ENCODE peak calls at places on chromosomes 7 and 10, in five cellular contexts. N is lower lobe of right lung; V is left lung; M is CD8-positive, alpha-beta memory T cell; K is mesendoderm. O is an unnamed sample.
A peak's percentile ranks its signal among the peaks of the same experiment; 100 is the strongest.

GRCh38 chr7:73622909-73623797 is 1.2 kb downstream of the MLXIPL start:
- DNase-seq in K (peak; percentile 79), M (no peak), V (no peak), N (peak; percentile 55), O (no peak)

GRCh38 chr10:28467615-28468014 is 65.3 kb upstream of the WAC start:
- DNase-seq in M (no peak), V (no peak), N (no peak), K (no peak), O (no peak)

GRCh38 chr7:13291010-13291409 is 603.6 kb downstream of the ARL4A start:
- DNase-seq in V (no peak), K (no peak), N (no peak), M (no peak), O (no peak)

GRCh38 chr7:117816727-117817126 is 56.5 kb downstream of the CTTNBP2 start:
- DNase-seq in K (no peak), M (no peak), V (no peak), N (no peak), O (no peak)

GRCh38 chr7:451255-452229 is 68.1 kb downstream of the PDGFA start:
- DNase-seq in K (peak; percentile 50), N (peak; percentile 29), V (peak; percentile 43), M (no peak), O (no peak)

GRCh38 chr10:87054373-87055295 is 34.5 kb downstream of the FAM25A start:
- DNase-seq in N (no peak), V (no peak), K (peak; percentile 96), M (no peak), O (no peak)

GRCh38 chr7:119256001-119256400 is 1017.0 kb upstream of the KCND2 start:
- DNase-seq in M (no peak), V (no peak), K (no peak), N (no peak), O (no peak)

GRCh38 chr10:30059209-30060107 is at the start of gene JCAD:
- DNase-seq in V (peak; percentile 95), N (peak; percentile 80), M (peak; percentile 24), K (peak; percentile 48), O (no peak)

GRCh38 chr10:92552310-92552709 is 21.6 kb downstream of the IDE start:
- DNase-seq in M (no peak), N (no peak), V (no peak), K (no peak), O (no peak)

GRCh38 chr10:129678186-129678585 is 211.1 kb downstream of the MGMT start:
- DNase-seq in M (no peak), K (no peak), N (no peak), V (no peak), O (no peak)

GRCh38 chr7:130118294-130118693 is 48.0 kb downstream of the KLHDC10 start:
- DNase-seq in K (no peak), M (no peak), N (no peak), V (no peak), O (no peak)

GRCh38 chr10:91798736-91799579 is 732 bp downstream of the TNKS2 start:
- DNase-seq in V (no peak), N (peak; percentile 68), K (peak; percentile 71), M (no peak), O (no peak)

GRCh38 chr10:44706745-44707144 is 204.4 kb upstream of the TMEM72 start:
- DNase-seq in M (no peak), K (no peak), V (no peak), N (no peak), O (no peak)

GRCh38 chr7:43582503-43583423 is at the start of gene STK17A:
- DNase-seq in V (peak; percentile 99), K (peak; percentile 95), N (peak; percentile 95), M (peak; percentile 95), O (peak; percentile 67)

GRCh38 chr7:43575506-43575905 is 7.4 kb upstream of the STK17A start:
- DNase-seq in K (no peak), V (no peak), N (no peak), M (no peak), O (no peak)

GRCh38 chr7:43572516-43573049 is 10.3 kb upstream of the STK17A start:
- DNase-seq in M (no peak), K (peak; percentile 20), V (no peak), N (no peak), O (no peak)

DNA sequence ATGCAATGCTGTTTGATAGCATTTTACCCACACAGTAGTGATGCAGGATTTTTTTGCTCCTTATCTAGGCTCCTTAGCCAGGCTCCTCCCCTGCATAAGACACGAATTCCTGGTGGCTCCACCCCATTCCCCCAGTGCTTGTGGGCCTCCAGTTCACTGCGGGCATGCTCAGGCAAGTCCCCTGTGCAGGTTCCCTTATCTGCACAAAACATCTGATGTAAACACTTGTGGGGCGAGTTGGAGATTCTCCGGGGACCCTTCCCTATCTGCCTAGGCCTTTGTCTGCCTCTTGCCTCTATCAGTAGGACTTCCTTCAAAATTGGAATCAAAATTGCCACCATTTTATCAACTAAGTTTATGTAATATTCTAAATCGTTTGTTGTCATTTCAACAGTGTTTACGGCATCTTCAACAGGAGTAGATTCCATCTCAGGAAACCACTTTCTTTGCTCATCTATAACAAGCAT is 5.4 kb upstream of the STK17A start:
- DNase-seq in V (no peak), N (no peak), K (peak; percentile 69), M (no peak), O (no peak)
- H3K4me1 ChIP-seq in V (peaks cover 8% of the 10 kb centered on the region), N (peaks cover 3% of the 10 kb centered on the region), K (no peaks in the 10 kb centered on the region), M (peaks cover 4% of the 10 kb centered on the region), O (peaks cover 9% of the 10 kb centered on the region)

GRCh38 chr10:53702489-53702888 is 929.9 kb upstream of the MBL2 start:
- DNase-seq in N (no peak), K (no peak), M (no peak), V (no peak), O (no peak)
- H3K27ac ChIP-seq in N (no peak overlapping the region), K (no peak overlapping the region), M (no peak overlapping the region), V (no peak overlapping the region), O (no peak overlapping the region)

GRCh38 chr10:1412531-1413189 is 324.7 kb downstream of the ADARB2 start:
- DNase-seq in M (no peak), V (no peak), K (no peak), N (no peak), O (no peak)
- H3K4me1 ChIP-seq in M (no peaks in the 10 kb centered on the region), V (no peaks in the 10 kb centered on the region), K (no peaks in the 10 kb centered on the region), N (no peaks in the 10 kb centered on the region), O (no peaks in the 10 kb centered on the region)

GRCh38 chr7:43612128-43612527 is 29.2 kb downstream of the STK17A start:
- DNase-seq in N (no peak), V (no peak), K (no peak), M (no peak), O (no peak)

GRCh38 chr7:43604251-43604650 is 21.3 kb downstream of the STK17A start:
- DNase-seq in V (no peak), M (no peak), N (no peak), K (no peak), O (no peak)

GRCh38 chr7:43612599-43613589 is 30.0 kb downstream of the STK17A start:
- DNase-seq in K (no peak), N (no peak), V (no peak), M (no peak), O (no peak)

DNA sequence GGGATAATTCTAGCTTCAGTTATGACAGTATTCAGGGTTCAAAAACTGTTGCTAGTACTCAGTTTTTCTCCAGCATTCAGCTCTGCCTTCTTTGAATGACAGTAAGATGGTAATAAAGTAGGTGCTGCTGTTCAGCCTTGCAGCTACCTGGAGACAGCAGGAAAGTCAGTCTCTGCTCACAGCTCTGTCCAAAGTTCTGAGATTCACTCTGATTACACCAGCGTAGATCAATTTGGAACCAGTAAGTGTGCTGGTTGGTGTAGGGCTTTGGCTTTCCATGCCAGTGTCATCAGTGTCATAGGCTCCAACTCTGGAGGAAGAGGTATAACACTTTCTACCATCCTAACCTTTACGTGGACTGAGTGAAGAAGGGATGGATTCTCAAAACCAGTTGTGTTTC is 26.2 kb downstream of the STK17A start:
- DNase-seq in V (no peak), M (no peak), K (no peak), N (no peak), O (no peak)
- H3K27ac ChIP-seq in V (no peak overlapping the region), M (no peak overlapping the region), K (no peak overlapping the region), N (no peak overlapping the region), O (no peak overlapping the region)

DNA sequence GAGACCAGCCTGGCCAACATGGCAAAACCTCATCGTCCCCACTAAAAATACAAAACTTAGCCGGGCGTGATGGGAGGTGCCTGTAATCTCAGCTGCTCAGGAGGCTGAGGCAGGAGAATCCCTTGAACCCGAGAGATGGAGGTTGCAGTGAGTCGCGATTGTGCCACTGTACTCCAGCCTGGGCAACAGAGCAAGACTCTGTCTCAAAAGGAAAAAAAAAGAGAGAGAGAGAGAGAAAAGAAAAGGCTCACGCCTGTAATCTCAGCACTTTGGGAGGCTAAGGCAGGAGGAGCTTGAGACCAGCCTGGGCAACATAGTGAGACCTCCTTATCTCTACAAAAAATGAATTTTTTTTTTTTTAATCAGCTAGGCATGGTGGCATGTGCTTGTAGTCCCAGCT is 157.6 kb downstream of the CUX1 start:
- DNase-seq in K (no peak), V (no peak), N (no peak), M (no peak), O (no peak)
- H3K4me1 ChIP-seq in K (peaks cover 1% of the 10 kb centered on the region), V (no peaks in the 10 kb centered on the region), N (no peaks in the 10 kb centered on the region), M (no peaks in the 10 kb centered on the region), O (no peaks in the 10 kb centered on the region)

O was measured in esophagus squamous epithelium.